ENCODE peak calls at places on chromosomes 2 and 18, in eight cellular contexts. One of them, this sample, is unnamed.

GRCh38 chr2:98505991-98506664 is 61.5 kb downstream of the INPP4A start:
- DNase-seq in tibial artery: no peak
- DNase-seq in H9: no peak
- DNase-seq in progenitor cell of endocrine pancreas: no peak
- DNase-seq in right atrium auricular region: peak
- DNase-seq in chondrocyte: no peak
- DNase-seq in AG10803: no peak
- DNase-seq in BJ: no peak
- DNase-seq in this sample: no peak

GRCh38 chr2:229815858-229816257 is 101.5 kb upstream of the DNER start:
- DNase-seq in BJ: no peak
- DNase-seq in H9: no peak
- DNase-seq in AG10803: peak
- DNase-seq in progenitor cell of endocrine pancreas: no peak
- DNase-seq in right atrium auricular region: no peak
- DNase-seq in tibial artery: no peak
- DNase-seq in chondrocyte: no peak
- DNase-seq in this sample: no peak

GRCh38 chr2:25341753-25342371 is at the start of gene DNMT3A:
- DNase-seq in chondrocyte: no peak
- DNase-seq in H9: peak
- DNase-seq in right atrium auricular region: no peak
- DNase-seq in progenitor cell of endocrine pancreas: no peak
- DNase-seq in AG10803: peak
- DNase-seq in tibial artery: peak
- DNase-seq in BJ: no peak
- DNase-seq in this sample: peak

GRCh38 chr18:65398347-65398746 is 352.5 kb upstream of the CDH7 start:
- DNase-seq in BJ: no peak
- DNase-seq in progenitor cell of endocrine pancreas: no peak
- DNase-seq in H9: no peak
- DNase-seq in AG10803: no peak
- DNase-seq in tibial artery: no peak
- DNase-seq in chondrocyte: no peak
- DNase-seq in right atrium auricular region: no peak
- DNase-seq in this sample: no peak

GRCh38 chr2:112229365-112229764 is 25.5 kb downstream of the ZC3H8 start:
- DNase-seq in BJ: no peak
- DNase-seq in tibial artery: no peak
- DNase-seq in AG10803: peak
- DNase-seq in chondrocyte: no peak
- DNase-seq in H9: no peak
- DNase-seq in progenitor cell of endocrine pancreas: no peak
- DNase-seq in right atrium auricular region: no peak
- DNase-seq in this sample: no peak

GRCh38 chr2:42722328-42723190 is 41.4 kb downstream of the OXER1 start:
- DNase-seq in chondrocyte: no peak
- DNase-seq in AG10803: peak
- DNase-seq in H9: no peak
- DNase-seq in progenitor cell of endocrine pancreas: no peak
- DNase-seq in BJ: peak
- DNase-seq in right atrium auricular region: peak
- DNase-seq in tibial artery: peak
- DNase-seq in this sample: no peak

GRCh38 chr2:31664949-31665724 is 84.4 kb upstream of the SRD5A2 start:
- DNase-seq in BJ: no peak
- DNase-seq in right atrium auricular region: no peak
- DNase-seq in tibial artery: no peak
- DNase-seq in chondrocyte: no peak
- DNase-seq in H9: no peak
- DNase-seq in progenitor cell of endocrine pancreas: no peak
- DNase-seq in AG10803: no peak
- DNase-seq in this sample: no peak

GRCh38 chr18:50424877-50425690 is 50.2 kb downstream of the SKA1 start:
- DNase-seq in chondrocyte: no peak
- DNase-seq in H9: no peak
- DNase-seq in progenitor cell of endocrine pancreas: no peak
- DNase-seq in AG10803: peak
- DNase-seq in BJ: no peak
- DNase-seq in tibial artery: no peak
- DNase-seq in right atrium auricular region: no peak
- DNase-seq in this sample: no peak

GRCh38 chr2:186339716-186340115 is 146.3 kb upstream of the ZC3H15 start:
- DNase-seq in BJ: no peak
- DNase-seq in H9: no peak
- DNase-seq in chondrocyte: no peak
- DNase-seq in right atrium auricular region: no peak
- DNase-seq in AG10803: peak
- DNase-seq in tibial artery: no peak
- DNase-seq in progenitor cell of endocrine pancreas: no peak
- DNase-seq in this sample: no peak

GRCh38 chr2:186347472-186347871 is 138.6 kb upstream of the ZC3H15 start:
- DNase-seq in chondrocyte: no peak
- DNase-seq in progenitor cell of endocrine pancreas: no peak
- DNase-seq in H9: no peak
- DNase-seq in AG10803: no peak
- DNase-seq in right atrium auricular region: no peak
- DNase-seq in BJ: no peak
- DNase-seq in tibial artery: no peak
- DNase-seq in this sample: no peak

GRCh38 chr2:186346216-186346615 is 139.8 kb upstream of the ZC3H15 start:
- DNase-seq in progenitor cell of endocrine pancreas: no peak
- DNase-seq in tibial artery: no peak
- DNase-seq in chondrocyte: no peak
- DNase-seq in AG10803: no peak
- DNase-seq in right atrium auricular region: no peak
- DNase-seq in H9: no peak
- DNase-seq in BJ: no peak
- DNase-seq in this sample: no peak

GRCh38 chr2:186345745-186346144 is 140.3 kb upstream of the ZC3H15 start:
- DNase-seq in AG10803: no peak
- DNase-seq in H9: no peak
- DNase-seq in progenitor cell of endocrine pancreas: no peak
- DNase-seq in BJ: no peak
- DNase-seq in tibial artery: no peak
- DNase-seq in right atrium auricular region: no peak
- DNase-seq in chondrocyte: no peak
- DNase-seq in this sample: no peak

DNA sequence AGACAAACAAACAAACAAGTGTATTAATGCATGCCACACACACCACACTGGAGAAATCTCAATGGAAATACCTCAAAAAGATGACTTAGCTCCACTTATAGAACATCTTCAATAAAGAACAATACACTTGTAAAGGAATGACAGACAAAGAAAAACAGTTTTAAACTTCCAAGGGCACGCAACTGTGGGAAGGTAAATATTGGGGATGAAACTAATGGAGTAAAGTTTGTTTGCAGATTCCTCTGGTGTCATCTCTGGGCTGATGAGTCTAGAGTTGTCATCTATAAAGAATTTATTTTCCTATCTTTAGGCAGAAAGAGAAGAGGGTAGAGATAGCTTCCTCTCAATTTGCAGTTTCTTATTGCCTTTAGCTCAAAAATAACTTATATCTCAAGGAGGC is 144.0 kb upstream of the ZC3H15 start:
- DNase-seq in tibial artery: no peak
- DNase-seq in chondrocyte: no peak
- DNase-seq in right atrium auricular region: no peak
- DNase-seq in H9: no peak
- DNase-seq in AG10803: no peak
- DNase-seq in progenitor cell of endocrine pancreas: no peak
- DNase-seq in BJ: no peak
- DNase-seq in this sample: no peak
- TF ChIP-seq CTCF in tibial artery: no peak
- TF ChIP-seq CTCF in chondrocyte: no peak
- TF ChIP-seq CTCF in right atrium auricular region: no peak
- TF ChIP-seq CTCF in H9: no peak
- TF ChIP-seq CTCF in AG10803: no peak
- TF ChIP-seq CTCF in progenitor cell of endocrine pancreas: no peak
- TF ChIP-seq CTCF in BJ: no peak
- TF ChIP-seq CTCF in this sample: no peak

DNA sequence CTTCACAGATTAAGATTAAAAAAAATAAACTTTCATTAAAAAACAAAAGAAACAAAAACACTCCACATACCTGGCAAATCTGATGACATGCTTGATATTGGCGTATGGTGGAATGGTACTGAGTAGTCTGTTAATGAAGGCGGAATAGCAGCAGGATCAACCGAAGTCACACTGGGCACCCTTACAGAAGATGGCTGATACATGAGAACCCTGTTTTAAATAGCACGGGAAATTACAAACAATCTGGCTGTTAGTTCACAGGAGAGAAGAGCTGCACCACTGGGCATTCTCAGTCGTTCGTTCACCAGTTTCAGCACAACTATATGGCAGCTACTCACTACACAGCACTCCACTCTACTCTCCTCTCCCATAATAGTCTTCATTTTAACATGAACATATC is 64.0 kb upstream of the ST8SIA5 start:
- DNase-seq in H9: no peak
- DNase-seq in tibial artery: no peak
- DNase-seq in BJ: no peak
- DNase-seq in right atrium auricular region: no peak
- DNase-seq in AG10803: no peak
- DNase-seq in progenitor cell of endocrine pancreas: no peak
- DNase-seq in chondrocyte: no peak
- DNase-seq in this sample: no peak
- TF ChIP-seq CTCF in H9: no peak
- TF ChIP-seq CTCF in tibial artery: no peak
- TF ChIP-seq CTCF in BJ: no peak
- TF ChIP-seq CTCF in right atrium auricular region: no peak
- TF ChIP-seq CTCF in AG10803: no peak
- TF ChIP-seq CTCF in progenitor cell of endocrine pancreas: no peak
- TF ChIP-seq CTCF in chondrocyte: no peak
- TF ChIP-seq CTCF in this sample: no peak

GRCh38 chr18:47262397-47263196 is 11.1 kb upstream of the SKOR2 start:
- DNase-seq in BJ: no peak
- DNase-seq in H9: peak
- DNase-seq in chondrocyte: no peak
- DNase-seq in AG10803: no peak
- DNase-seq in tibial artery: no peak
- DNase-seq in right atrium auricular region: no peak
- DNase-seq in progenitor cell of endocrine pancreas: no peak
- DNase-seq in this sample: no peak

GRCh38 chr18:47261902-47262301 is 10.4 kb upstream of the SKOR2 start:
- DNase-seq in BJ: no peak
- DNase-seq in tibial artery: no peak
- DNase-seq in AG10803: no peak
- DNase-seq in right atrium auricular region: no peak
- DNase-seq in progenitor cell of endocrine pancreas: no peak
- DNase-seq in H9: no peak
- DNase-seq in chondrocyte: no peak
- DNase-seq in this sample: no peak

GRCh38 chr18:47265197-47265596 is 13.7 kb upstream of the SKOR2 start:
- DNase-seq in BJ: peak
- DNase-seq in chondrocyte: no peak
- DNase-seq in H9: no peak
- DNase-seq in tibial artery: no peak
- DNase-seq in progenitor cell of endocrine pancreas: no peak
- DNase-seq in right atrium auricular region: no peak
- DNase-seq in AG10803: peak
- DNase-seq in this sample: no peak

GRCh38 chr18:47263828-47264314 is 12.4 kb upstream of the SKOR2 start:
- DNase-seq in AG10803: peak
- DNase-seq in chondrocyte: peak
- DNase-seq in tibial artery: no peak
- DNase-seq in right atrium auricular region: no peak
- DNase-seq in H9: peak
- DNase-seq in progenitor cell of endocrine pancreas: no peak
- DNase-seq in BJ: no peak
- DNase-seq in this sample: peak

DNA sequence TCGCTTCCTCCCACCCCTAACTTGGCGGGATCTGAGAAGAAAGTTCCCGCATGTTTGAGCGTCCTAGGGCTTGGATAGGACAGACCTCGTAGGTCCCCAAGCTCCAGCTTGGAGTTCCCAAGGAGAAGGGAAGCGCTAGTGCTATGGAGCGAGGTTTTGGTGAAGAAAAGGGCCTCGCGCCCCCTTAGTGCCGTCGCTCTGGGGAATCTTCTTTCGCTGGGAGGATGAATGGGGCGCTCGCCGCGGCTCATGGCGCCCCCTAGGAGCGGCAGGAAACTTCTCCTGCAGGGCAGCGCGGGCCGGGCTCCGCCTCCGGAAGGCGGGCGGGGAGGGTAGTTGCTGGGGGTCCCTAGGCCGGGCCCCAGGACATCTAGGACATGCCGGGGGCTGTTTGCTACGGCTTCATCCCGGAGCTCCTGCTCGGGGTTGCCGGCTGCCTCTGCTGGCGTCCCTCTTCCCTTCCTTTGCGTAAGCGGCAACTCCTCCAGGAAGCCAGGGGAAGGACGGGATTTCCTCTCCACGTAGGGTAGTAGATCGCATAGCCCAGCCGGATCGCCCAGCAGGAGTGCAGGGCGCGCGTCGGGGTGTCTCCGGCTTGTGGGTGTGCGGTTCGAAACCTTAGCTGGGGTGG is 11.9 kb upstream of the SKOR2 start:
- DNase-seq in BJ: no peak
- DNase-seq in progenitor cell of endocrine pancreas: no peak
- DNase-seq in AG10803: peak
- DNase-seq in right atrium auricular region: no peak
- DNase-seq in chondrocyte: peak
- DNase-seq in H9: peak
- DNase-seq in tibial artery: no peak
- DNase-seq in this sample: peak
- TF ChIP-seq CTCF in BJ: peak
- TF ChIP-seq CTCF in progenitor cell of endocrine pancreas: peak
- TF ChIP-seq CTCF in AG10803: peak
- TF ChIP-seq CTCF in right atrium auricular region: no peak
- TF ChIP-seq CTCF in chondrocyte: peak
- TF ChIP-seq CTCF in H9: peak
- TF ChIP-seq CTCF in tibial artery: no peak
- TF ChIP-seq CTCF in this sample: peak

GRCh38 chr2:239118264-239118663 is 270.4 kb downstream of the TWIST2 start:
- DNase-seq in progenitor cell of endocrine pancreas: no peak
- DNase-seq in right atrium auricular region: no peak
- DNase-seq in tibial artery: no peak
- DNase-seq in chondrocyte: no peak
- DNase-seq in H9: no peak
- DNase-seq in AG10803: no peak
- DNase-seq in BJ: no peak
- DNase-seq in this sample: no peak

GRCh38 chr2:239119346-239120126 is 271.7 kb downstream of the TWIST2 start:
- DNase-seq in AG10803: no peak
- DNase-seq in BJ: no peak
- DNase-seq in H9: no peak
- DNase-seq in chondrocyte: no peak
- DNase-seq in right atrium auricular region: no peak
- DNase-seq in progenitor cell of endocrine pancreas: no peak
- DNase-seq in tibial artery: no peak
- DNase-seq in this sample: no peak

GRCh38 chr2:239116456-239117246 is 268.8 kb downstream of the TWIST2 start:
- DNase-seq in tibial artery: no peak
- DNase-seq in right atrium auricular region: no peak
- DNase-seq in chondrocyte: no peak
- DNase-seq in BJ: no peak
- DNase-seq in AG10803: peak
- DNase-seq in H9: no peak
- DNase-seq in progenitor cell of endocrine pancreas: no peak
- DNase-seq in this sample: no peak

GRCh38 chr2:239118675-239119211 is 270.9 kb downstream of the TWIST2 start:
- DNase-seq in chondrocyte: no peak
- DNase-seq in progenitor cell of endocrine pancreas: no peak
- DNase-seq in right atrium auricular region: no peak
- DNase-seq in AG10803: no peak
- DNase-seq in tibial artery: no peak
- DNase-seq in BJ: no peak
- DNase-seq in H9: no peak
- DNase-seq in this sample: no peak

GRCh38 chr2:239117831-239118230 is 269.9 kb downstream of the TWIST2 start:
- DNase-seq in H9: no peak
- DNase-seq in right atrium auricular region: no peak
- DNase-seq in BJ: no peak
- DNase-seq in tibial artery: no peak
- DNase-seq in progenitor cell of endocrine pancreas: no peak
- DNase-seq in AG10803: no peak
- DNase-seq in chondrocyte: no peak
- DNase-seq in this sample: no peak
- TF ChIP-seq CTCF in H9: no peak
- TF ChIP-seq CTCF in right atrium auricular region: no peak
- TF ChIP-seq CTCF in BJ: no peak
- TF ChIP-seq CTCF in tibial artery: no peak
- TF ChIP-seq CTCF in progenitor cell of endocrine pancreas: no peak
- TF ChIP-seq CTCF in AG10803: no peak
- TF ChIP-seq CTCF in chondrocyte: no peak
- TF ChIP-seq CTCF in this sample: no peak

This sample was measured in glutamatergic neuron.